ENCODE peak calls at places on chromosomes 2 and 18, in eight cellular contexts. One of them, this sample, is unnamed.
A peak's percentile ranks its signal among the peaks of the same experiment; 100 is the strongest.

GRCh38 chr2:1993711-1994682 is 249.7 kb upstream of the PXDN start:
- DNase-seq in COLO829: peak; percentile 9
- DNase-seq in fibroblast of lung: peak; percentile 90
- DNase-seq in GM20000: no peak
- DNase-seq in neural crest cell: no peak
- DNase-seq in fibroblast of the conjunctiva: no peak
- DNase-seq in DMS79 treated with DMSO at 0.1 percent for 48 hours: no peak
- DNase-seq in spleen: no peak
- DNase-seq in this sample: no peak

GRCh38 chr2:160813506-160813858 is 319.9 kb upstream of the RBMS1 start:
- DNase-seq in COLO829: no peak
- DNase-seq in fibroblast of lung: no peak
- DNase-seq in GM20000: no peak
- DNase-seq in neural crest cell: no peak
- DNase-seq in fibroblast of the conjunctiva: no peak
- DNase-seq in DMS79 treated with DMSO at 0.1 percent for 48 hours: no peak
- DNase-seq in spleen: no peak
- DNase-seq in this sample: no peak

GRCh38 chr18:61322265-61322873 is 10.9 kb upstream of the CDH20 start:
- DNase-seq in COLO829: peak; percentile 35
- DNase-seq in fibroblast of lung: peak; percentile 38
- DNase-seq in GM20000: peak; percentile 74
- DNase-seq in neural crest cell: peak; percentile 83
- DNase-seq in fibroblast of the conjunctiva: peak; percentile 56
- DNase-seq in DMS79 treated with DMSO at 0.1 percent for 48 hours: no peak
- DNase-seq in spleen: peak; percentile 78
- DNase-seq in this sample: peak; percentile 83

GRCh38 chr18:79624356-79624961 is 55.1 kb upstream of the CTDP1 start:
- DNase-seq in COLO829: no peak
- DNase-seq in fibroblast of lung: no peak
- DNase-seq in GM20000: no peak
- DNase-seq in neural crest cell: no peak
- DNase-seq in fibroblast of the conjunctiva: no peak
- DNase-seq in DMS79 treated with DMSO at 0.1 percent for 48 hours: no peak
- DNase-seq in spleen: peak; percentile 29
- DNase-seq in this sample: no peak

GRCh38 chr18:30682667-30683066 is 359.9 kb downstream of the DSC3 start:
- DNase-seq in COLO829: peak; percentile 12
- DNase-seq in fibroblast of lung: peak; percentile 15
- DNase-seq in GM20000: no peak
- DNase-seq in neural crest cell: no peak
- DNase-seq in fibroblast of the conjunctiva: no peak
- DNase-seq in DMS79 treated with DMSO at 0.1 percent for 48 hours: no peak
- DNase-seq in spleen: no peak
- DNase-seq in this sample: no peak

GRCh38 chr2:46451131-46451711 is 28.1 kb upstream of the TMEM247 start:
- DNase-seq in COLO829: no peak
- DNase-seq in fibroblast of lung: peak; percentile 20
- DNase-seq in GM20000: no peak
- DNase-seq in neural crest cell: no peak
- DNase-seq in fibroblast of the conjunctiva: no peak
- DNase-seq in DMS79 treated with DMSO at 0.1 percent for 48 hours: no peak
- DNase-seq in spleen: no peak
- DNase-seq in this sample: no peak

GRCh38 chr2:23904692-23905091 is 22.2 kb downstream of the ATAD2B start:
- DNase-seq in COLO829: no peak
- DNase-seq in fibroblast of lung: peak; percentile 62
- DNase-seq in GM20000: no peak
- DNase-seq in neural crest cell: no peak
- DNase-seq in fibroblast of the conjunctiva: peak; percentile 17
- DNase-seq in DMS79 treated with DMSO at 0.1 percent for 48 hours: no peak
- DNase-seq in spleen: no peak
- DNase-seq in this sample: no peak

GRCh38 chr2:121342751-121343150 is 57.7 kb upstream of the TFCP2L1 start:
- DNase-seq in COLO829: no peak
- DNase-seq in fibroblast of lung: no peak
- DNase-seq in GM20000: no peak
- DNase-seq in neural crest cell: no peak
- DNase-seq in fibroblast of the conjunctiva: no peak
- DNase-seq in DMS79 treated with DMSO at 0.1 percent for 48 hours: no peak
- DNase-seq in spleen: no peak
- DNase-seq in this sample: no peak

GRCh38 chr2:60439219-60439974 is 114.1 kb downstream of the BCL11A start:
- DNase-seq in COLO829: no peak
- DNase-seq in fibroblast of lung: no peak
- DNase-seq in GM20000: peak; percentile 83
- DNase-seq in neural crest cell: no peak
- DNase-seq in fibroblast of the conjunctiva: no peak
- DNase-seq in DMS79 treated with DMSO at 0.1 percent for 48 hours: no peak
- DNase-seq in spleen: peak; percentile 93
- DNase-seq in this sample: no peak

GRCh38 chr18:79953921-79954651 is 2.6 kb upstream of the SLC66A2 start:
- DNase-seq in COLO829: peak; percentile 28
- DNase-seq in fibroblast of lung: no peak
- DNase-seq in GM20000: no peak
- DNase-seq in neural crest cell: no peak
- DNase-seq in fibroblast of the conjunctiva: no peak
- DNase-seq in DMS79 treated with DMSO at 0.1 percent for 48 hours: no peak
- DNase-seq in spleen: no peak
- DNase-seq in this sample: no peak

GRCh38 chr2:29443086-29443485 is 327.9 kb downstream of the CLIP4 start:
- DNase-seq in COLO829: no peak
- DNase-seq in fibroblast of lung: no peak
- DNase-seq in GM20000: no peak
- DNase-seq in neural crest cell: no peak
- DNase-seq in fibroblast of the conjunctiva: no peak
- DNase-seq in DMS79 treated with DMSO at 0.1 percent for 48 hours: peak; percentile 95
- DNase-seq in spleen: no peak
- DNase-seq in this sample: no peak

GRCh38 chr2:54572262-54572635 is 116.1 kb downstream of the SPTBN1 start:
- DNase-seq in COLO829: peak; percentile 64
- DNase-seq in fibroblast of lung: peak; percentile 98
- DNase-seq in GM20000: no peak
- DNase-seq in neural crest cell: no peak
- DNase-seq in fibroblast of the conjunctiva: no peak
- DNase-seq in DMS79 treated with DMSO at 0.1 percent for 48 hours: peak; percentile 17
- DNase-seq in spleen: no peak
- DNase-seq in this sample: no peak